ENCODE peak calls at places on chromosomes 2 and 18, in six cellular contexts. One of them, this sample, is unnamed.
A peak's percentile ranks its signal among the peaks of the same experiment; 100 is the strongest.

GRCh38 chr2:88057437-88057844 is 1.9 kb upstream of the KRCC1 start:
- DNase-seq in CD8-positive, alpha-beta memory T cell: no peak
- DNase-seq in activated T-cell treated with anti-CD3 and anti-CD28 coated beads for 1 hour: no peak
- DNase-seq in astrocyte of the cerebellum: no peak
- DNase-seq in A172: no peak
- DNase-seq in smooth muscle cell of the brain vasculature: no peak
- DNase-seq in this sample: no peak

GRCh38 chr2:196384729-196385128 is 213.4 kb upstream of the STK17B start:
- DNase-seq in A172: no peak
- DNase-seq in smooth muscle cell of the brain vasculature: no peak
- DNase-seq in activated T-cell treated with anti-CD3 and anti-CD28 coated beads for 1 hour: no peak
- DNase-seq in astrocyte of the cerebellum: no peak
- DNase-seq in CD8-positive, alpha-beta memory T cell: no peak
- DNase-seq in this sample: no peak

GRCh38 chr2:141728886-141729285 is 401.9 kb downstream of the LRP1B start:
- DNase-seq in astrocyte of the cerebellum: no peak
- DNase-seq in CD8-positive, alpha-beta memory T cell: no peak
- DNase-seq in smooth muscle cell of the brain vasculature: no peak
- DNase-seq in A172: no peak
- DNase-seq in activated T-cell treated with anti-CD3 and anti-CD28 coated beads for 1 hour: no peak
- DNase-seq in this sample: peak; percentile 75

GRCh38 chr2:236633219-236633570 is 63.6 kb downstream of the ACKR3 start:
- DNase-seq in astrocyte of the cerebellum: no peak
- DNase-seq in A172: no peak
- DNase-seq in activated T-cell treated with anti-CD3 and anti-CD28 coated beads for 1 hour: no peak
- DNase-seq in CD8-positive, alpha-beta memory T cell: no peak
- DNase-seq in smooth muscle cell of the brain vasculature: no peak
- DNase-seq in this sample: no peak

GRCh38 chr2:212052412-212053159 is 486.0 kb downstream of the ERBB4 start:
- DNase-seq in A172: peak; percentile 80
- DNase-seq in activated T-cell treated with anti-CD3 and anti-CD28 coated beads for 1 hour: no peak
- DNase-seq in CD8-positive, alpha-beta memory T cell: no peak
- DNase-seq in astrocyte of the cerebellum: no peak
- DNase-seq in smooth muscle cell of the brain vasculature: no peak
- DNase-seq in this sample: no peak

GRCh38 chr2:145815933-145816332 is 1296.0 kb upstream of the ZEB2 start:
- DNase-seq in activated T-cell treated with anti-CD3 and anti-CD28 coated beads for 1 hour: no peak
- DNase-seq in A172: peak; percentile 26
- DNase-seq in astrocyte of the cerebellum: no peak
- DNase-seq in CD8-positive, alpha-beta memory T cell: no peak
- DNase-seq in smooth muscle cell of the brain vasculature: no peak
- DNase-seq in this sample: no peak

GRCh38 chr2:182503886-182504285 is 77.0 kb upstream of the PDE1A start:
- DNase-seq in smooth muscle cell of the brain vasculature: no peak
- DNase-seq in astrocyte of the cerebellum: no peak
- DNase-seq in A172: no peak
- DNase-seq in CD8-positive, alpha-beta memory T cell: no peak
- DNase-seq in activated T-cell treated with anti-CD3 and anti-CD28 coated beads for 1 hour: no peak
- DNase-seq in this sample: no peak

GRCh38 chr2:158845869-158846268 is 50.8 kb downstream of the DAPL1 start:
- DNase-seq in astrocyte of the cerebellum: peak; percentile 51
- DNase-seq in smooth muscle cell of the brain vasculature: no peak
- DNase-seq in A172: peak; percentile 16
- DNase-seq in activated T-cell treated with anti-CD3 and anti-CD28 coated beads for 1 hour: no peak
- DNase-seq in CD8-positive, alpha-beta memory T cell: no peak
- DNase-seq in this sample: peak; percentile 89

GRCh38 chr2:196974970-196975369 is 48.5 kb upstream of the PGAP1 start:
- DNase-seq in activated T-cell treated with anti-CD3 and anti-CD28 coated beads for 1 hour: no peak
- DNase-seq in astrocyte of the cerebellum: no peak
- DNase-seq in A172: no peak
- DNase-seq in CD8-positive, alpha-beta memory T cell: no peak
- DNase-seq in smooth muscle cell of the brain vasculature: no peak
- DNase-seq in this sample: no peak

GRCh38 chr2:11073251-11073650 is 82.0 kb upstream of the SLC66A3 start:
- DNase-seq in smooth muscle cell of the brain vasculature: no peak
- DNase-seq in A172: no peak
- DNase-seq in activated T-cell treated with anti-CD3 and anti-CD28 coated beads for 1 hour: no peak
- DNase-seq in astrocyte of the cerebellum: no peak
- DNase-seq in CD8-positive, alpha-beta memory T cell: no peak
- DNase-seq in this sample: no peak

GRCh38 chr2:30422437-30422805 is 24.6 kb upstream of the LCLAT1 start:
- DNase-seq in CD8-positive, alpha-beta memory T cell: peak; percentile 74
- DNase-seq in astrocyte of the cerebellum: no peak
- DNase-seq in A172: peak; percentile 21
- DNase-seq in activated T-cell treated with anti-CD3 and anti-CD28 coated beads for 1 hour: peak; percentile 52
- DNase-seq in smooth muscle cell of the brain vasculature: no peak
- DNase-seq in this sample: no peak

GRCh38 chr18:65056575-65056974 is 694.2 kb upstream of the CDH7 start:
- DNase-seq in A172: no peak
- DNase-seq in smooth muscle cell of the brain vasculature: no peak
- DNase-seq in astrocyte of the cerebellum: no peak
- DNase-seq in CD8-positive, alpha-beta memory T cell: no peak
- DNase-seq in activated T-cell treated with anti-CD3 and anti-CD28 coated beads for 1 hour: no peak
- DNase-seq in this sample: no peak

GRCh38 chr2:8282858-8283252 is 399.0 kb upstream of the ID2 start:
- DNase-seq in activated T-cell treated with anti-CD3 and anti-CD28 coated beads for 1 hour: no peak
- DNase-seq in CD8-positive, alpha-beta memory T cell: no peak
- DNase-seq in astrocyte of the cerebellum: no peak
- DNase-seq in A172: no peak
- DNase-seq in smooth muscle cell of the brain vasculature: no peak
- DNase-seq in this sample: no peak

This sample was measured in NCI-H446 treated with DMSO at 0.1 percent for 48 hours.